ENCODE peak calls at places on chromosomes 1 and 21, in nine cellular contexts. W, M, Z, P, E, I, U, X and O are unnamed samples.

GRCh38 chr21:34649400-34649799 is 19.4 kb upstream of the CLIC6 start:
- DNase-seq in W (no peak), M (no peak), Z (no peak), P (no peak), E (no peak), I (no peak), U (peak), X (no peak), O (no peak)

GRCh38 chr1:62436039-62436465 is 797 bp upstream of the USP1 start:
- DNase-seq in W (no peak), M (no peak), Z (peak), P (no peak), E (no peak), I (no peak), U (no peak), X (no peak), O (peak)

GRCh38 chr1:159204791-159205141 is at the start of gene ACKR1:
- DNase-seq in W (no peak), M (peak), Z (no peak), P (no peak), E (no peak), I (no peak), U (no peak), X (no peak), O (no peak)

GRCh38 chr21:24395320-24395933 is 1211.9 kb downstream of the MRPL39 start:
- DNase-seq in W (no peak), M (no peak), Z (no peak), P (no peak), E (no peak), I (no peak), U (no peak), X (no peak), O (no peak)

GRCh38 chr1:157144509-157144908 is 6.3 kb upstream of the ETV3 start:
- DNase-seq in W (no peak), M (no peak), Z (no peak), P (peak), E (no peak), I (no peak), U (no peak), X (no peak), O (no peak)

GRCh38 chr1:57131701-57132394 is 166.0 kb upstream of the C8B start:
- DNase-seq in W (no peak), M (no peak), Z (no peak), P (peak), E (no peak), I (no peak), U (no peak), X (no peak), O (no peak)

GRCh38 chr1:65527211-65527610 is 106.7 kb downstream of the LEPR start:
- DNase-seq in W (no peak), M (no peak), Z (no peak), P (peak), E (no peak), I (no peak), U (no peak), X (no peak), O (no peak)

GRCh38 chr1:69551476-69552324 is 16.0 kb upstream of the LRRC7 start:
- DNase-seq in W (no peak), M (no peak), Z (no peak), P (no peak), E (no peak), I (peak), U (no peak), X (no peak), O (no peak)

GRCh38 chr1:203197625-203198024 is 11.1 kb upstream of the CHI3L1 start:
- DNase-seq in W (no peak), M (no peak), Z (no peak), P (peak), E (no peak), I (no peak), U (no peak), X (peak), O (no peak)

GRCh38 chr1:207282049-207282448 is 39.4 kb upstream of the CD55 start:
- DNase-seq in W (no peak), M (no peak), Z (no peak), P (peak), E (no peak), I (no peak), U (no peak), X (no peak), O (no peak)
- H3K4me3 ChIP-seq in W (no peak), M (no peak), Z (no peak), P (no peak), E (no peak), I (no peak), U (no peak), X (no peak), O (no peak)

GRCh38 chr1:212456166-212456528 is 23.4 kb downstream of the NENF start:
- DNase-seq in W (no peak), M (no peak), Z (no peak), P (no peak), E (no peak), I (no peak), U (no peak), X (no peak), O (no peak)
- TF ChIP-seq CTCF in W (no peak), M (no peak), Z (no peak), P (no peak), E (no peak), I (peak), U (peak), X (no peak), O (peak)

GRCh38 chr1:109954180-109954579 is 30.4 kb upstream of the AHCYL1 start:
- DNase-seq in W (no peak), M (no peak), Z (no peak), P (no peak), E (no peak), I (no peak), U (no peak), X (no peak), O (peak)

GRCh38 chr1:109960745-109961094 is 23.8 kb upstream of the AHCYL1 start:
- DNase-seq in W (no peak), M (no peak), Z (no peak), P (no peak), E (no peak), I (no peak), U (no peak), X (no peak), O (no peak)

GRCh38 chr1:109959632-109959973 is 25.0 kb upstream of the AHCYL1 start:
- DNase-seq in W (no peak), M (no peak), Z (no peak), P (no peak), E (no peak), I (no peak), U (no peak), X (no peak), O (no peak)

GRCh38 chr1:109963864-109964263 is 20.7 kb upstream of the AHCYL1 start:
- DNase-seq in W (no peak), M (no peak), Z (no peak), P (peak), E (no peak), I (no peak), U (no peak), X (no peak), O (no peak)

DNA sequence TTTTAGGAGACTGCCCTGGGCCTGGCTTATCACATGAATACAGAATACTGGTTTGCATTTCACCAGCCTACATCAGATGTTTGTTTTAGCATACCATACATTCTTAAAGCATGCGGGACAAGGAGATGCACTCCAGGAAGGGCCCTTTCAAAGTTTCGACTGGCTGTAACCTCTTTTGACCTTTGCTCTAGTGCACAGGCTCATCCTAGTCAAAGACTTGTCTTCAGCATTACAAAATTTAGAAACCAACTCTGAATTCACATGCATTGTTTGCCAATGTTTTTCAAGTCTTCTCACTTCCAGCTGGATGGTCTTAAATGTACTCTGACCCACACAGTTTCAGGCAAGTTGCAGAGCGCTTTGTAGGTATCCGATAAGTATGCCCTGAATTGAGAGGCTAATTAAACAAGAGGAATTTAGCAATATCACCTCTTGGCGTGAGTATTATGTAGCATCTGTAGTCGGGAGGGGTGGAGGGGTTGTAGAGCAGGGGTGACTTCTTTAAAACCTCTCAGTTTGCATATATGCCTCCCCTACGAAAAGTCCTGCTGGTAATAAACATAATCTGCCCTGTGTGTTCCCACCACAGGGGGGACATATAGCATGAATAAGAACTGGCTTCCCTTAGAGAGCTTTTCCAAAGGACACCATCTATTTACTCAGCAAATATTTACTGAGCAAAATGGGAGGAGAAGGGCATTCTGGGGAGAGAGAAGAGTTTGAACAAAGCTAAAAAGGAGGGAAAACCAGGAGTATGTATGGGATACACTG is 24.4 kb upstream of the AHCYL1 start:
- DNase-seq in W (no peak), M (no peak), Z (no peak), P (peak), E (no peak), I (peak), U (no peak), X (no peak), O (no peak)
- H3K27ac ChIP-seq in W (no peak), M (no peak), Z (peak), P (no peak), E (no peak), I (peak), U (no peak), X (no peak), O (no peak)

DNA sequence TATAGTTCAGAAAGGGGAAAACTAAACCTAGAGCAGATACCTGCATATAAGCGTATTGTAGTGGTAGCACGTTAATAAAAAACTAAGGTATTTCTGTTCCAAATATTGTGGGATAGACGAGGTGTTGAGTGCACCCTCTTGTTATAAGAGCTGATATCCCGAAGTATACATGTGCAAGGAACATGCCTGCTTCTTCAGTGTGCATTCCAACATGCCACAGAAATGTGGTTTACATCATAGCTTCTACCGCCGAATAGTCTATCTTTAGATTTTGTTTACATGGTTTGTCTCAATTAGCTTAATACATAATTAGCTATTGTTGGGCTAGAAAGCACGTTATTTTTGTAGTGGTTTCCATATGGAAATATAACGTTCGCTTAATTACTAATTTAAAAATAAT is 2.2 kb downstream of the CHRM3 start:
- DNase-seq in W (no peak), M (no peak), Z (no peak), P (no peak), E (no peak), I (no peak), U (no peak), X (no peak), O (no peak)
- H3K4me3 ChIP-seq in W (no peak), M (no peak), Z (no peak), P (no peak), E (no peak), I (no peak), U (no peak), X (no peak), O (no peak)

GRCh38 chr1:116309090-116309870 is 63.8 kb upstream of the ATP1A1 start:
- DNase-seq in W (no peak), M (no peak), Z (no peak), P (peak), E (no peak), I (no peak), U (no peak), X (no peak), O (no peak)
- TF ChIP-seq CTCF in W (no peak), M (no peak), Z (no peak), P (no peak), E (no peak), I (no peak), U (no peak), X (no peak), O (no peak)

GRCh38 chr1:38505950-38506349 is 353.6 kb downstream of the RRAGC start:
- DNase-seq in W (no peak), M (no peak), Z (no peak), P (no peak), E (peak), I (no peak), U (no peak), X (no peak), O (no peak)

GRCh38 chr1:38512789-38513188 is 346.8 kb downstream of the RRAGC start:
- DNase-seq in W (no peak), M (peak), Z (peak), P (peak), E (no peak), I (no peak), U (no peak), X (no peak), O (no peak)

GRCh38 chr1:38507563-38507962 is 352.0 kb downstream of the RRAGC start:
- DNase-seq in W (no peak), M (no peak), Z (no peak), P (no peak), E (no peak), I (no peak), U (no peak), X (no peak), O (no peak)

GRCh38 chr1:38512024-38512623 is 347.4 kb downstream of the RRAGC start:
- DNase-seq in W (no peak), M (no peak), Z (no peak), P (no peak), E (no peak), I (no peak), U (no peak), X (no peak), O (no peak)

GRCh38 chr1:38508272-38508671 is 351.3 kb downstream of the RRAGC start:
- DNase-seq in W (no peak), M (no peak), Z (no peak), P (no peak), E (no peak), I (no peak), U (no peak), X (no peak), O (no peak)
- H3K27ac ChIP-seq in W (no peak), M (no peak), Z (no peak), P (no peak), E (no peak), I (no peak), U (no peak), X (no peak), O (no peak)

DNA sequence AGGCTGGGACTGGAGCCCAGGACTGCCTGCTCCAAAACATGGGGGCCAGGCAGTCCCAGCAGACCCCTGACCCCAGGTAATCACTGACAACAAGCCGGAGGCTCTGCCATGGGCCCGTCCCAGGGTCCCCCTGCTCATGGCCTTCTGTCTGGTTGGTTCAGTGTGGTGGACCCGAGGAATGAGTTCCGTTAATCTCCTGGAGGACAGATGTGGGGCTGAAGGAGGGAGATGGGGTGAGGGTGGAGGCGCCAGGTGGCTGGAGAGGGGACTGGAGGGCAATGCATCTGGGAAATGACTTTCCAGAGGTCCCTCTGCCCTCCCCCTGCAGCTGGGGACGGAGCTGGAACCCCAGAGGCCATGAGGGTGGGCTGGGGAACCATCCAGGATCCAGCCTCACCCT is 103.2 kb downstream of the EBNA1BP2 start:
- DNase-seq in W (no peak), M (no peak), Z (no peak), P (no peak), E (no peak), I (no peak), U (no peak), X (no peak), O (no peak)
- H3K4me3 ChIP-seq in W (no peak), M (no peak), Z (no peak), P (no peak), E (no peak), I (no peak), U (no peak), X (no peak), O (no peak)